ENCODE peak calls at places on chromosome 5, in five cellular contexts. T is T47D, J is left lung, A is NCI-H1436 treated with DMSO at 0.1 percent for 48 hours, I is MCF 10A. R is an unnamed sample.

GRCh38 chr5:147708708-147709107 is 73.8 kb downstream of the JAKMIP2 start:
- DNase-seq in A (no peak), T (no peak), J (no peak), I (no peak), R (no peak)

GRCh38 chr5:150489358-150490295 is 18.3 kb upstream of the NDST1 start:
- DNase-seq in J (no peak), T (no peak), I (peak; percentile 18), A (no peak), R (no peak)

GRCh38 chr5:126028336-126028735 is 394.9 kb upstream of the GRAMD2B start:
- DNase-seq in I (no peak), T (no peak), J (no peak), A (no peak), R (no peak)

GRCh38 chr5:52657231-52657645 is 130.5 kb upstream of the ITGA1 start:
- DNase-seq in A (peak; percentile 73), J (no peak), I (peak; percentile 46), T (peak; percentile 58), R (peak; percentile 4)

GRCh38 chr5:75610201-75610600 is 1.1 kb upstream of the ANKDD1B start:
- DNase-seq in J (no peak), A (no peak), I (no peak), T (no peak), R (no peak)

GRCh38 chr5:154673506-154673905 is 81.7 kb upstream of the LARP1 start:
- DNase-seq in J (no peak), T (no peak), I (no peak), A (no peak), R (no peak)

GRCh38 chr5:147426928-147427327 is 82.9 kb downstream of the DPYSL3 start:
- DNase-seq in A (no peak), I (no peak), T (no peak), J (no peak), R (no peak)

GRCh38 chr5:147578228-147579024 is 68.6 kb upstream of the DPYSL3 start:
- DNase-seq in T (peak; percentile 72), J (no peak), A (no peak), I (peak; percentile 74), R (peak; percentile 21)

GRCh38 chr5:107571621-107572489 is 98.9 kb downstream of the EFNA5 start:
- DNase-seq in A (peak; percentile 65), I (peak; percentile 98), J (peak; percentile 97), T (peak; percentile 95), R (peak; percentile 77)

GRCh38 chr5:59126665-59127354 is 543.9 kb downstream of the RAB3C start:
- DNase-seq in J (no peak), A (peak; percentile 72), T (no peak), I (peak; percentile 26), R (no peak)

GRCh38 chr5:157562111-157562581 is 13.4 kb downstream of the ADAM19 start:
- DNase-seq in T (no peak), I (no peak), A (no peak), J (no peak), R (peak; percentile 60)

GRCh38 chr5:137710086-137710485 is 25.8 kb downstream of the KLHL3 start:
- DNase-seq in J (no peak), A (no peak), T (no peak), I (no peak), R (peak; percentile 23)

GRCh38 chr5:144421411-144421810 is 250.7 kb downstream of the KCTD16 start:
- DNase-seq in J (no peak), I (peak; percentile 61), A (no peak), T (peak; percentile 10), R (no peak)

GRCh38 chr5:90802695-90803317 is 244.2 kb downstream of the ADGRV1 start:
- DNase-seq in A (no peak), I (peak; percentile 62), T (peak; percentile 74), J (no peak), R (no peak)

GRCh38 chr5:98975682-98976407 is 47.0 kb upstream of the CHD1 start:
- DNase-seq in A (no peak), T (no peak), I (no peak), J (no peak), R (no peak)

GRCh38 chr5:172844577-172844838 is 10.5 kb downstream of the ERGIC1 start:
- DNase-seq in T (no peak), J (no peak), A (no peak), I (no peak), R (no peak)

GRCh38 chr5:74034738-74035137 is 408.7 kb downstream of the ARHGEF28 start:
- DNase-seq in T (no peak), I (peak; percentile 91), J (no peak), A (no peak), R (peak; percentile 86)

GRCh38 chr5:115267617-115268016 is 4.9 kb upstream of the PGGT1B start:
- DNase-seq in I (no peak), J (no peak), T (no peak), A (no peak), R (no peak)

GRCh38 chr5:178192244-178192643 is 5.1 kb upstream of the GMCL2 start:
- DNase-seq in J (no peak), I (peak; percentile 98), A (no peak), T (peak; percentile 57), R (no peak)

GRCh38 chr5:87499478-87500410 is 87.0 kb upstream of the CCNH start:
- DNase-seq in J (peak; percentile 58), T (no peak), A (no peak), I (peak; percentile 42), R (no peak)

GRCh38 chr5:131825404-131826013 is 28.7 kb upstream of the FNIP1 start:
- DNase-seq in I (no peak), J (no peak), T (no peak), A (no peak), R (no peak)

GRCh38 chr5:126656397-126657007 is 55.8 kb downstream of the PHAX start:
- DNase-seq in I (peak; percentile 67), T (peak; percentile 56), J (no peak), A (no peak), R (no peak)

GRCh38 chr5:38905516-38905915 is 59.7 kb downstream of the OSMR start:
- DNase-seq in T (no peak), A (no peak), J (no peak), I (peak; percentile 16), R (no peak)

GRCh38 chr5:102341918-102342317 is 45.8 kb upstream of the SLCO4C1 start:
- DNase-seq in J (no peak), A (no peak), I (peak; percentile 45), T (no peak), R (no peak)

GRCh38 chr5:179803651-179804598 is 2.7 kb downstream of the MGAT4B start:
- DNase-seq in I (no peak), T (no peak), A (no peak), J (peak; percentile 78), R (no peak)

GRCh38 chr5:132065351-132065937 is 5.0 kb downstream of the IL3 start:
- DNase-seq in I (peak; percentile 93), J (peak; percentile 80), A (no peak), T (peak; percentile 80), R (no peak)

GRCh38 chr5:109041319-109041718 is 293.6 kb downstream of the FER start:
- DNase-seq in T (no peak), J (no peak), I (no peak), A (no peak), R (no peak)

GRCh38 chr5:68250662-68251298 is 35.2 kb downstream of the PIK3R1 start:
- DNase-seq in I (no peak), A (no peak), T (no peak), J (no peak), R (no peak)

GRCh38 chr5:79464695-79465332 is 49.1 kb downstream of the HOMER1 start:
- DNase-seq in I (peak; percentile 31), J (no peak), A (no peak), T (peak; percentile 44), R (no peak)

GRCh38 chr5:83513491-83513890 is 41.9 kb downstream of the VCAN start:
- DNase-seq in J (no peak), A (no peak), T (no peak), I (no peak), R (no peak)

GRCh38 chr5:80156156-80156555 is 99.7 kb downstream of the SERINC5 start:
- DNase-seq in A (no peak), J (no peak), T (no peak), I (no peak), R (peak; percentile 31)

GRCh38 chr5:76953551-76954382 is 922 bp downstream of the CRHBP start:
- DNase-seq in T (no peak), I (no peak), A (no peak), J (peak; percentile 78), R (no peak)

R was measured in skeletal muscle cell.